ENCODE peak calls at places on chromosomes 5 and 9, in eight cellular contexts. B is Caco-2; M is cardiac muscle cell; W is skeletal muscle cell; Z is psoas muscle; O is lung; V is brain microvascular endothelial cell; A is CD8-positive, alpha-beta T cell. N is an unnamed sample.
A peak's percentile ranks its signal among the peaks of the same experiment; 100 is the strongest.

GRCh38 chr5:153998768-153999167 is 39.9 kb downstream of the FAM114A2 start:
- DNase-seq in M (no peak), O (no peak), A (no peak), W (no peak), B (no peak), V (no peak), Z (no peak), N (no peak)

GRCh38 chr5:176366575-176366894 is 1.2 kb downstream of the ARL10 start:
- DNase-seq in Z (no peak), O (no peak), B (no peak), M (no peak), V (no peak), W (no peak), A (no peak), N (no peak)

GRCh38 chr9:35604578-35605335 is at the start of gene TESK1:
- DNase-seq in B (peak; percentile 83), M (peak; percentile 65), A (peak; percentile 72), V (peak; percentile 26), W (no peak), Z (peak; percentile 89), O (peak; percentile 82), N (no peak)

GRCh38 chr5:135484563-135485157 is 32.5 kb upstream of the TIFAB start:
- DNase-seq in B (no peak), O (no peak), W (no peak), A (no peak), V (no peak), M (no peak), Z (no peak), N (no peak)

GRCh38 chr5:25448190-25448621 is 803.4 kb upstream of the CDH10 start:
- DNase-seq in Z (no peak), O (no peak), W (no peak), B (no peak), A (no peak), V (no peak), M (no peak), N (no peak)

GRCh38 chr5:85760519-85760918 is 857.2 kb upstream of the COX7C start:
- DNase-seq in B (no peak), O (no peak), W (no peak), Z (no peak), A (no peak), V (no peak), M (no peak), N (no peak)

GRCh38 chr9:132787748-132788159 is 90.3 kb downstream of the AK8 start:
- DNase-seq in W (no peak), M (no peak), V (no peak), A (no peak), O (no peak), Z (no peak), B (no peak), N (no peak)

GRCh38 chr9:110703669-110704068 is 35.1 kb downstream of the MUSK start:
- DNase-seq in O (no peak), V (no peak), A (no peak), B (no peak), Z (no peak), M (no peak), W (no peak), N (no peak)

GRCh38 chr5:107320851-107321250 is 349.9 kb downstream of the EFNA5 start:
- DNase-seq in V (no peak), A (no peak), B (no peak), Z (no peak), W (no peak), O (no peak), M (peak; percentile 59), N (no peak)

GRCh38 chr5:14580037-14581034 is 1.3 kb upstream of the OTULINL start:
- DNase-seq in B (no peak), W (no peak), V (no peak), O (no peak), A (no peak), Z (no peak), M (no peak), N (peak; percentile 81)

GRCh38 chr5:68007446-68007845 is 208.1 kb upstream of the PIK3R1 start:
- DNase-seq in O (peak; percentile 43), B (no peak), V (peak; percentile 81), M (peak; percentile 95), W (peak; percentile 90), Z (no peak), A (no peak), N (no peak)

GRCh38 chr9:126293522-126293889 is 33.1 kb upstream of the MVB12B start:
- DNase-seq in W (no peak), V (no peak), O (no peak), Z (no peak), M (no peak), A (no peak), B (no peak), N (no peak)

GRCh38 chr5:75338408-75338807 is 1.4 kb downstream of the HMGCR start:
- DNase-seq in O (no peak), W (no peak), Z (no peak), V (no peak), M (no peak), B (no peak), A (no peak), N (no peak)
- H3K4me3 ChIP-seq in O (peak overlapping the region; percentile 35), W (peak overlapping the region; percentile 70), Z (peak overlapping the region; percentile 91), V (peak overlapping the region; percentile 98), M (peak overlapping the region; percentile 72), B (peak overlapping the region; percentile 89), A (peak overlapping the region; percentile 72), N (peak overlapping the region; percentile 95)

GRCh38 chr9:37180138-37180537 is 59.8 kb downstream of the ZCCHC7 start:
- DNase-seq in W (no peak), Z (no peak), O (no peak), M (no peak), A (no peak), B (no peak), V (no peak), N (no peak)
- H3K4me3 ChIP-seq in W (no peak overlapping the region), Z (no peak overlapping the region), O (no peak overlapping the region), M (no peak overlapping the region), A (no peak overlapping the region), B (no peak overlapping the region), V (no peak overlapping the region), N (no peak overlapping the region)

GRCh38 chr9:137168907-137169763 is 716 bp downstream of the LRRC26 start:
- DNase-seq in V (peak; percentile 7), A (no peak), W (no peak), Z (no peak), O (no peak), M (peak; percentile 45), B (peak; percentile 76), N (no peak)
- H3K4me3 ChIP-seq in V (no peak overlapping the region), A (peak overlapping the region; percentile 15), W (peak overlapping the region; percentile 15), Z (peak overlapping the region; percentile 58), O (no peak overlapping the region), M (peak overlapping the region; percentile 28), B (peak overlapping the region; percentile 74), N (no peak overlapping the region)

GRCh38 chr5:27474054-27474323 is 435.6 kb upstream of the CDH9 start:
- DNase-seq in W (no peak), V (no peak), M (no peak), A (no peak), Z (no peak), O (no peak), B (no peak), N (no peak)

GRCh38 chr5:27472875-27473274 is 434.5 kb upstream of the CDH9 start:
- DNase-seq in M (no peak), W (no peak), A (no peak), Z (no peak), B (no peak), V (no peak), O (no peak), N (no peak)

GRCh38 chr5:27474395-27474794 is 436.0 kb upstream of the CDH9 start:
- DNase-seq in W (no peak), M (no peak), V (no peak), Z (no peak), O (no peak), A (no peak), B (no peak), N (no peak)

GRCh38 chr5:27472000-27472763 is 433.8 kb upstream of the CDH9 start:
- DNase-seq in V (peak; percentile 4), B (peak; percentile 66), A (no peak), W (peak; percentile 47), M (peak; percentile 2), O (no peak), Z (no peak), N (peak; percentile 9)

DNA sequence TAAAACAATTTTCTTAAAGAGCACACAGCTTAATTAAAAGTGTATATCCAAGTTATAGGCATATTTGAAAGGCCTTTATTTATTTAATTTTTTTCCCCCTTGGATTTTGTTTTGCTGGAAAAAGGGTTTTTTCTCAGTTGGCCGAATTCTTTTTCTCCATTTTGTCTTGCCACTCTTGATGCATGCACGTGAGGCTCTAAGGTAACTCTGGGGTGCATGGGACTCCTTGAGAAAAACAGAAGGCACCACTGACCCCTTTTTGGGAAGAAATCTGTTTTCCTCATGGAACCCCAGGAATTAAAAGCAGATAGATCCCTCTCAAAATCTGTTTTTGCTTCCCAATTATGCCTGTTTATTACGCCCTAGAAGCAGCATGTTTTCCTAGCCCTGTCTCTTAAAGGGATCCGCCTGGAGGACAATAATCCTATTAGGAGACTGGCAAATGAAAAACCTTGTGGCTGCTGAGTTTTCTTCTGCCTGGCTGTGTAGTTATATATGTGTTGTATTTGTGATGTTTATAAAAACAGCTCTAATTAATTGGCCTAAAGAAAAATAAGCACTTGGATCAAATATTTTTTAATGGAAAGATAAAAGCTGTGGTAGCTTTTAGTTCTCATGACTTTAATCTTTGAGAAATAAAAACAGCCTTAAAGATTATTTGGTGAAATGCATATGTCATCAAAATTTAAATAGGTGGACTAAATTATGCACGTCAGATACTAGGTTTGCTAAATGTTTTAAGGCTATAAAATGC is 435.1 kb upstream of the CDH9 start:
- DNase-seq in W (no peak), M (no peak), V (no peak), O (no peak), B (no peak), Z (no peak), A (no peak), N (no peak)
- H3K4me3 ChIP-seq in W (peak overlapping the region; percentile 24), M (peak overlapping the region; percentile 36), V (no peak overlapping the region), O (no peak overlapping the region), B (no peak overlapping the region), Z (no peak overlapping the region), A (no peak overlapping the region), N (peak overlapping the region; percentile 24)

GRCh38 chr9:7088598-7088997 is 330.8 kb downstream of the KDM4C start:
- DNase-seq in W (no peak), M (peak; percentile 19), B (no peak), V (no peak), A (no peak), O (no peak), Z (no peak), N (no peak)

GRCh38 chr9:7089391-7089790 is 331.6 kb downstream of the KDM4C start:
- DNase-seq in M (no peak), V (no peak), O (no peak), W (no peak), B (no peak), Z (no peak), A (no peak), N (no peak)

GRCh38 chr9:7086389-7086788 is 328.6 kb downstream of the KDM4C start:
- DNase-seq in B (no peak), M (no peak), O (no peak), A (no peak), Z (no peak), V (no peak), W (no peak), N (no peak)

GRCh38 chr9:7093040-7093439 is 335.3 kb downstream of the KDM4C start:
- DNase-seq in B (no peak), Z (no peak), O (no peak), A (no peak), V (no peak), M (no peak), W (no peak), N (no peak)

GRCh38 chr9:7089794-7090193 is 332.0 kb downstream of the KDM4C start:
- DNase-seq in B (no peak), W (no peak), A (no peak), M (no peak), V (no peak), O (no peak), Z (no peak), N (no peak)
- H3K4me3 ChIP-seq in B (no peak overlapping the region), W (no peak overlapping the region), A (no peak overlapping the region), M (no peak overlapping the region), V (no peak overlapping the region), O (no peak overlapping the region), Z (no peak overlapping the region), N (no peak overlapping the region)

GRCh38 chr5:17991775-17992174 is 357.5 kb downstream of the TAF11L14 start:
- DNase-seq in W (no peak), O (no peak), B (no peak), V (no peak), M (no peak), Z (no peak), A (no peak), N (no peak)
- H3K4me3 ChIP-seq in W (no peak overlapping the region), O (no peak overlapping the region), B (no peak overlapping the region), V (no peak overlapping the region), M (no peak overlapping the region), Z (no peak overlapping the region), A (no peak overlapping the region), N (no peak overlapping the region)